ENCODE peak calls at places on chromosomes 2 and 18, in ten cellular contexts. E is mammary epithelial cell, H is cardiac fibroblast, J is fibroblast of lung, S is vagina, L is MM.1S, U is AG09309, V is endothelial cell, Y is fibroblast of pulmonary artery, K is hepatocyte. I is an unnamed sample.

GRCh38 chr2:239548965-239549595 is 148.3 kb upstream of the HDAC4 start:
- DNase-seq in K (no peak), E (no peak), L (peak; percentile 34), Y (no peak), V (no peak), J (no peak), H (no peak), U (no peak), S (no peak), I (no peak)

GRCh38 chr2:133608291-133608690 is 40.0 kb upstream of the NCKAP5 start:
- DNase-seq in S (no peak), U (no peak), J (no peak), E (no peak), H (no peak), K (no peak), V (no peak), Y (no peak), L (no peak), I (no peak)

GRCh38 chr18:44325903-44326650 is 354.6 kb upstream of the SETBP1 start:
- DNase-seq in U (peak; percentile 43), J (peak; percentile 86), H (peak; percentile 84), Y (peak; percentile 87), K (peak; percentile 79), V (peak; percentile 69), L (peak; percentile 63), S (no peak), E (peak; percentile 40), I (no peak)

GRCh38 chr2:199384043-199384442 is 73.7 kb downstream of the SATB2 start:
- DNase-seq in U (no peak), V (no peak), L (no peak), J (no peak), E (no peak), K (no peak), Y (no peak), S (no peak), H (no peak), I (no peak)

GRCh38 chr2:217972490-217972889 is 30.3 kb downstream of the TNS1 start:
- DNase-seq in H (no peak), U (no peak), Y (peak; percentile 47), L (no peak), K (no peak), J (peak; percentile 36), S (no peak), E (no peak), V (no peak), I (peak; percentile 27)

GRCh38 chr2:100934504-100935371 is 67.4 kb upstream of the RPL31 start:
- DNase-seq in E (no peak), J (no peak), V (no peak), H (no peak), K (no peak), S (no peak), L (no peak), U (no peak), Y (no peak), I (no peak)

GRCh38 chr18:49168281-49168680 is 217.5 kb upstream of the SMAD7 start:
- DNase-seq in U (no peak), S (no peak), K (no peak), V (no peak), E (no peak), Y (no peak), H (no peak), L (no peak), J (no peak), I (no peak)

GRCh38 chr2:200396726-200397348 is 90.3 kb downstream of the SPATS2L start:
- DNase-seq in J (peak; percentile 69), U (no peak), K (peak; percentile 17), H (peak; percentile 61), S (no peak), E (peak; percentile 30), V (no peak), L (no peak), Y (peak; percentile 76), I (no peak)

GRCh38 chr2:8176837-8177236 is 505.0 kb upstream of the ID2 start:
- DNase-seq in K (no peak), H (no peak), S (no peak), E (no peak), Y (no peak), L (no peak), J (no peak), U (no peak), V (no peak), I (no peak)

GRCh38 chr2:65527451-65528240 is 95.2 kb upstream of the SPRED2 start:
- DNase-seq in U (no peak), K (peak; percentile 53), Y (no peak), J (no peak), E (no peak), H (no peak), S (no peak), L (no peak), V (no peak), I (no peak)

GRCh38 chr2:205763708-205764501 is 81.6 kb downstream of the NRP2 start:
- DNase-seq in E (no peak), K (peak; percentile 60), H (peak; percentile 97), U (peak; percentile 73), S (no peak), V (peak; percentile 96), L (no peak), J (peak; percentile 76), Y (peak; percentile 91), I (no peak)

GRCh38 chr18:70290482-70291294 is 1.8 kb downstream of the SOCS6 start:
- DNase-seq in H (no peak), J (no peak), Y (no peak), V (no peak), L (no peak), K (no peak), S (no peak), U (no peak), E (no peak), I (no peak)

GRCh38 chr2:151878655-151879563 is 50.7 kb upstream of the ARL5A start:
- DNase-seq in U (no peak), S (no peak), H (peak; percentile 41), E (no peak), L (peak; percentile 16), Y (peak; percentile 40), J (peak; percentile 19), V (no peak), K (peak; percentile 47), I (no peak)

DNA sequence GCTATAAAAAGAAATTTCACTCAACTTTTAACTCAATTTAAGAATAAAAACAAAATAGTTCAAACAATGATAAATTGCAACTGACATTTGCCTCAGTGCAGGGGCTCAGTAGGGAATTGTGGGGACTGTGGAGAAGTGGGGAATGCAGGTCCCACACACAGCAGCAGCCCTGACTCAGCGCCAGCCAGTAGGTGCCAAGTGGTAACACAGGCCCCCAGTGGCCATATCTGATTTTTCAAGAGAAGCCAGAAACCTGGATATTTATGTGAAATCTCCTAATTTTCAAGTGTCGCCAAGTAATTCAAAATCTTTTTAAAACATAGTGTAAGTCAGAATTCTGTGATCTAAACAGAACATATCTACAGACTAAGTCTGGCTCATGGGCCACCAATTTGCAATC is 186.3 kb downstream of the EN1 start:
- DNase-seq in V (no peak), E (no peak), J (no peak), H (no peak), Y (no peak), K (no peak), S (no peak), L (no peak), U (no peak), I (no peak)
- TF ChIP-seq CTCF in V (no peak), E (peak; percentile 1), J (no peak), H (no peak), Y (peak; percentile 3), K (peak; percentile 2), S (no peak), L (no peak), U (no peak), I (no peak)

GRCh38 chr2:72770879-72771461 is 54.9 kb downstream of the EXOC6B start:
- DNase-seq in U (peak; percentile 46), V (peak; percentile 63), L (peak; percentile 79), E (peak; percentile 60), Y (peak; percentile 86), J (peak; percentile 80), S (no peak), H (peak; percentile 88), K (peak; percentile 87), I (no peak)
- TF ChIP-seq CTCF in U (peak; percentile 74), V (peak; percentile 88), L (peak; percentile 75), E (peak; percentile 82), Y (peak; percentile 83), J (peak; percentile 74), S (peak; percentile 87), H (peak; percentile 73), K (peak; percentile 92), I (peak; percentile 93)

DNA sequence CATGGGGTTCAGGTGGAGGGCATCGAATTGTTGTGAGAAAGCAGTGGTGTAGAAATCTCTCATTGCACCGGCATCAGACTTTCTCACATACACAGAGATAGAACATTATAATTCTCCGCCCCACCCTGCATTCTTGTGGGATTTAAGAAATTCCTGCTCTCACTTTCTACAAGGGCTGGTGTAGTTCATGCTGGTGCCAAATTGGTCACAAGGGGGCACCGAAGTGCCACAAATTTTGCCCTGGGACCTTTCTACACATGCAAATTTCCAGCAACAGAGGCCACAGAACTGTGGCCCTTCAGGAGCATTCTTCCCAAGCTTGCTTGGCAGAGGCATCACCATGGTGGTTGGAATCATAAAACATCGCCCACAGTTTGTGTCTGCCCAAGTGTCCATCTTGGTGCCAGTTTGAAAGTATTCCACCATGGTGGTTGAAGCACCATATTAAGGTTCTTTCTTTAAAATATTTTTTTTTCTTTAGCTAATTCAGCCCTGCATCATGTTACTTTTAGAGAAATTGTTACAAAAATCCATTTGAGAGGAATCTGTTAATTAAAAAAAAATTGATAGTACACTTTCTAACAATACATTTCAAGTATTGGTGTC is 521.2 kb upstream of the FANCL start:
- DNase-seq in E (peak; percentile 65), J (peak; percentile 29), S (no peak), Y (peak; percentile 50), U (no peak), H (peak; percentile 44), K (peak; percentile 69), V (peak; percentile 74), L (peak; percentile 76), I (no peak)
- TF ChIP-seq CTCF in E (peak; percentile 69), J (peak; percentile 50), S (no peak), Y (peak; percentile 46), U (peak; percentile 53), H (peak; percentile 34), K (peak; percentile 68), V (peak; percentile 78), L (peak; percentile 79), I (peak; percentile 73)

GRCh38 chr2:69494126-69494525 is 56.9 kb upstream of the NFU1 start:
- DNase-seq in J (no peak), E (no peak), L (no peak), V (no peak), Y (no peak), S (no peak), U (no peak), H (no peak), K (no peak), I (no peak)

GRCh38 chr2:69490486-69490885 is 53.3 kb upstream of the NFU1 start:
- DNase-seq in Y (no peak), K (no peak), H (no peak), L (peak; percentile 79), U (no peak), S (no peak), J (no peak), V (no peak), E (no peak), I (no peak)

GRCh38 chr2:69491864-69492263 is 54.6 kb upstream of the NFU1 start:
- DNase-seq in E (no peak), V (no peak), K (no peak), J (no peak), U (no peak), Y (no peak), S (no peak), L (peak; percentile 20), H (no peak), I (no peak)

GRCh38 chr2:69495008-69495407 is 57.8 kb upstream of the NFU1 start:
- DNase-seq in J (no peak), Y (peak; percentile 12), V (no peak), S (no peak), U (no peak), H (no peak), L (no peak), E (no peak), K (no peak), I (no peak)

GRCh38 chr2:69493268-69493667 is 56.0 kb upstream of the NFU1 start:
- DNase-seq in E (no peak), S (no peak), J (no peak), K (no peak), H (no peak), U (no peak), Y (no peak), V (no peak), L (no peak), I (no peak)
- TF ChIP-seq CTCF in E (no peak), S (no peak), J (no peak), K (no peak), H (no peak), U (no peak), Y (no peak), V (no peak), L (no peak), I (no peak)